ENCODE peak calls at places on chromosome 11, in ten cellular contexts. P, L, E, D, S, J, T, R, K and F are unnamed samples.

GRCh38 chr11:111452817-111453607 is 59.2 kb downstream of the BTG4 start:
- DNase-seq in P (no peak), L (no peak), E (no peak), D (no peak), S (no peak), J (no peak), T (no peak), R (no peak), K (no peak), F (no peak)

GRCh38 chr11:33064033-33064825 is 24.9 kb downstream of the TCP11L1 start:
- DNase-seq in P (no peak), L (no peak), E (peak), D (no peak), S (peak), J (no peak), T (no peak), R (no peak), K (no peak), F (no peak)

GRCh38 chr11:129204439-129204838 is 12.3 kb upstream of the ARHGAP32 start:
- DNase-seq in P (no peak), L (no peak), E (no peak), D (no peak), S (no peak), J (no peak), T (no peak), R (no peak), K (no peak), F (no peak)

GRCh38 chr11:117807482-117808272 is 10.7 kb upstream of the DSCAML1 start:
- DNase-seq in P (no peak), L (no peak), E (peak), D (peak), S (peak), J (peak), T (peak), R (peak), K (peak), F (peak)

GRCh38 chr11:75159081-75159953 is 8.4 kb downstream of the SLCO2B1 start:
- DNase-seq in P (no peak), L (no peak), E (peak), D (no peak), S (peak), J (no peak), T (no peak), R (no peak), K (no peak), F (no peak)

GRCh38 chr11:73766763-73767162 is 5.9 kb upstream of the RAB6A start:
- DNase-seq in P (no peak), L (no peak), E (no peak), D (no peak), S (no peak), J (no peak), T (no peak), R (no peak), K (no peak), F (no peak)

GRCh38 chr11:86940122-86940777 is 14.9 kb downstream of the FZD4 start:
- DNase-seq in P (no peak), L (no peak), E (no peak), D (no peak), S (peak), J (no peak), T (peak), R (no peak), K (no peak), F (no peak)

GRCh38 chr11:96254087-96254486 is 88.9 kb downstream of the MAML2 start:
- DNase-seq in P (no peak), L (no peak), E (no peak), D (no peak), S (peak), J (peak), T (peak), R (peak), K (no peak), F (no peak)

GRCh38 chr11:26931881-26932280 is 62.0 kb upstream of the FIBIN start:
- DNase-seq in P (no peak), L (no peak), E (no peak), D (no peak), S (no peak), J (no peak), T (no peak), R (no peak), K (no peak), F (no peak)

GRCh38 chr11:561148-562003 is 606 bp downstream of the RASSF7 start:
- DNase-seq in P (no peak), L (no peak), E (peak), D (no peak), S (peak), J (peak), T (peak), R (peak), K (no peak), F (peak)

GRCh38 chr11:72740562-72741428 is 11.4 kb downstream of the ARAP1 start:
- DNase-seq in P (no peak), L (no peak), E (peak), D (no peak), S (peak), J (no peak), T (no peak), R (no peak), K (no peak), F (no peak)

GRCh38 chr11:93908689-93909088 is 58.3 kb upstream of the VSTM5 start:
- DNase-seq in P (peak), L (peak), E (no peak), D (no peak), S (peak), J (peak), T (no peak), R (no peak), K (no peak), F (peak)

GRCh38 chr11:67410369-67410831 is 5.1 kb upstream of the CARNS1 start:
- DNase-seq in P (no peak), L (no peak), E (no peak), D (peak), S (no peak), J (no peak), T (no peak), R (no peak), K (no peak), F (no peak)

GRCh38 chr11:976431-977160 is 50.9 kb downstream of the AP2A2 start:
- DNase-seq in P (no peak), L (no peak), E (no peak), D (peak), S (no peak), J (no peak), T (peak), R (no peak), K (no peak), F (no peak)